ENCODE peak calls at places on chromosomes 6 and 20, in eight cellular contexts. H, Z, O, X, P, Y, M and S are unnamed samples.

GRCh38 chr6:132496519-132497180 is 16.3 kb downstream of the STX7 start:
- DNase-seq in H (no peak), Z (no peak), O (no peak), X (no peak), P (no peak), Y (no peak), M (no peak), S (no peak)

GRCh38 chr6:22036267-22036666 is 260.6 kb downstream of the PRL start:
- DNase-seq in H (no peak), Z (no peak), O (no peak), X (no peak), P (no peak), Y (no peak), M (peak; percentile 74), S (no peak)

GRCh38 chr6:118574051-118574865 is 26.2 kb downstream of the PLN start:
- DNase-seq in H (no peak), Z (no peak), O (no peak), X (no peak), P (no peak), Y (no peak), M (no peak), S (no peak)

GRCh38 chr20:57346477-57346876 is 4.6 kb upstream of the RAE1 start:
- DNase-seq in H (peak; percentile 77), Z (peak; percentile 80), O (peak; percentile 93), X (peak; percentile 79), P (peak; percentile 75), Y (peak; percentile 69), M (peak; percentile 55), S (peak; percentile 29)

GRCh38 chr6:81265106-81265505 is 487.4 kb downstream of the TENT5A start:
- DNase-seq in H (no peak), Z (no peak), O (peak; percentile 64), X (no peak), P (no peak), Y (peak; percentile 46), M (no peak), S (peak; percentile 40)

GRCh38 chr6:106370639-106371038 is 10.1 kb downstream of the CRYBG1 start:
- DNase-seq in H (no peak), Z (no peak), O (no peak), X (no peak), P (no peak), Y (no peak), M (peak; percentile 44), S (no peak)

GRCh38 chr6:157228421-157229218 is 94.7 kb downstream of the TMEM242 start:
- DNase-seq in H (no peak), Z (no peak), O (peak; percentile 85), X (no peak), P (peak; percentile 48), Y (no peak), M (no peak), S (no peak)

GRCh38 chr6:53795254-53795701 is 473 bp downstream of the LRRC1 start:
- DNase-seq in H (peak; percentile 18), Z (no peak), O (no peak), X (peak; percentile 34), P (no peak), Y (peak; percentile 50), M (no peak), S (peak; percentile 50)

GRCh38 chr6:87241304-87241703 is 81.1 kb upstream of the SMIM8 start:
- DNase-seq in H (no peak), Z (no peak), O (no peak), X (no peak), P (no peak), Y (no peak), M (no peak), S (no peak)

GRCh38 chr6:161342039-161342438 is 68.2 kb upstream of the AGPAT4 start:
- DNase-seq in H (no peak), Z (no peak), O (no peak), X (no peak), P (no peak), Y (no peak), M (no peak), S (no peak)

GRCh38 chr20:52226370-52226769 is 34.8 kb upstream of the ZFP64 start:
- DNase-seq in H (no peak), Z (no peak), O (no peak), X (no peak), P (no peak), Y (no peak), M (no peak), S (no peak)

GRCh38 chr6:2970034-2970685 is 1.2 kb downstream of the SERPINB6 start:
- DNase-seq in H (no peak), Z (no peak), O (no peak), X (no peak), P (no peak), Y (no peak), M (no peak), S (no peak)

GRCh38 chr6:41055149-41055548 is 2.1 kb downstream of the APOBEC2 start:
- DNase-seq in H (no peak), Z (no peak), O (no peak), X (no peak), P (no peak), Y (no peak), M (no peak), S (no peak)

GRCh38 chr20:40019510-40019909 is 669.5 kb downstream of the MAFB start:
- DNase-seq in H (no peak), Z (no peak), O (no peak), X (no peak), P (no peak), Y (no peak), M (no peak), S (no peak)

GRCh38 chr6:34338811-34339210 is 53.7 kb downstream of the NUDT3 start:
- DNase-seq in H (no peak), Z (peak; percentile 36), O (no peak), X (no peak), P (no peak), Y (no peak), M (no peak), S (no peak)

GRCh38 chr6:43723737-43724295 is 36.2 kb upstream of the MRPS18A start:
- DNase-seq in H (peak; percentile 58), Z (peak; percentile 91), O (peak; percentile 92), X (peak; percentile 89), P (peak; percentile 69), Y (peak; percentile 79), M (peak; percentile 79), S (peak; percentile 86)

GRCh38 chr20:45963059-45964011 is 8.7 kb downstream of the ZNF335 start:
- DNase-seq in H (no peak), Z (peak; percentile 66), O (peak; percentile 76), X (no peak), P (peak; percentile 27), Y (no peak), M (no peak), S (no peak)

GRCh38 chr20:50691585-50692552 is 527 bp upstream of the RIPOR3 start:
- DNase-seq in H (peak; percentile 58), Z (no peak), O (no peak), X (no peak), P (no peak), Y (no peak), M (no peak), S (no peak)

GRCh38 chr6:162078126-162078525 is 649.4 kb downstream of the PRKN start:
- DNase-seq in H (no peak), Z (no peak), O (no peak), X (no peak), P (no peak), Y (no peak), M (no peak), S (no peak)

GRCh38 chr20:59455392-59456341 is 148.7 kb upstream of the PHACTR3 start:
- DNase-seq in H (no peak), Z (peak; percentile 30), O (no peak), X (peak; percentile 56), P (no peak), Y (no peak), M (peak; percentile 3), S (peak; percentile 19)

GRCh38 chr6:99195986-99196655 is 153.4 kb downstream of the FAXC start:
- DNase-seq in H (no peak), Z (no peak), O (no peak), X (peak; percentile 54), P (no peak), Y (no peak), M (no peak), S (no peak)

GRCh38 chr6:7185561-7185960 is 77.8 kb downstream of the RREB1 start:
- DNase-seq in H (no peak), Z (no peak), O (no peak), X (no peak), P (no peak), Y (no peak), M (no peak), S (no peak)

GRCh38 chr6:139638179-139638872 is 263.9 kb upstream of the CITED2 start:
- DNase-seq in H (no peak), Z (no peak), O (no peak), X (no peak), P (no peak), Y (no peak), M (no peak), S (no peak)

GRCh38 chr20:36852187-36852586 is 23.8 kb upstream of the TLDC2 start:
- DNase-seq in H (no peak), Z (no peak), O (no peak), X (no peak), P (no peak), Y (no peak), M (no peak), S (no peak)
- TF ChIP-seq POLR2A in H (no peak), Z (no peak), O (no peak), X (no peak), P (no peak), Y (no peak), M (no peak), S (no peak)

GRCh38 chr20:327041-327945 is 1.9 kb downstream of the SOX12 start:
- DNase-seq in H (peak; percentile 92), Z (peak; percentile 97), O (peak; percentile 95), X (peak; percentile 84), P (peak; percentile 82), Y (peak; percentile 86), M (peak; percentile 72), S (peak; percentile 76)
- TF ChIP-seq POLR2A in H (peak; percentile 33), Z (peak; percentile 81), O (no peak), X (no peak), P (no peak), Y (no peak), M (no peak), S (peak; percentile 13)

GRCh38 chr6:146770965-146771735 is 172.4 kb downstream of the ADGB start:
- DNase-seq in H (peak; percentile 60), Z (peak; percentile 91), O (peak; percentile 89), X (no peak), P (no peak), Y (peak; percentile 31), M (no peak), S (no peak)
- TF ChIP-seq POLR2A in H (no peak), Z (no peak), O (no peak), X (no peak), P (no peak), Y (no peak), M (no peak), S (no peak)

DNA sequence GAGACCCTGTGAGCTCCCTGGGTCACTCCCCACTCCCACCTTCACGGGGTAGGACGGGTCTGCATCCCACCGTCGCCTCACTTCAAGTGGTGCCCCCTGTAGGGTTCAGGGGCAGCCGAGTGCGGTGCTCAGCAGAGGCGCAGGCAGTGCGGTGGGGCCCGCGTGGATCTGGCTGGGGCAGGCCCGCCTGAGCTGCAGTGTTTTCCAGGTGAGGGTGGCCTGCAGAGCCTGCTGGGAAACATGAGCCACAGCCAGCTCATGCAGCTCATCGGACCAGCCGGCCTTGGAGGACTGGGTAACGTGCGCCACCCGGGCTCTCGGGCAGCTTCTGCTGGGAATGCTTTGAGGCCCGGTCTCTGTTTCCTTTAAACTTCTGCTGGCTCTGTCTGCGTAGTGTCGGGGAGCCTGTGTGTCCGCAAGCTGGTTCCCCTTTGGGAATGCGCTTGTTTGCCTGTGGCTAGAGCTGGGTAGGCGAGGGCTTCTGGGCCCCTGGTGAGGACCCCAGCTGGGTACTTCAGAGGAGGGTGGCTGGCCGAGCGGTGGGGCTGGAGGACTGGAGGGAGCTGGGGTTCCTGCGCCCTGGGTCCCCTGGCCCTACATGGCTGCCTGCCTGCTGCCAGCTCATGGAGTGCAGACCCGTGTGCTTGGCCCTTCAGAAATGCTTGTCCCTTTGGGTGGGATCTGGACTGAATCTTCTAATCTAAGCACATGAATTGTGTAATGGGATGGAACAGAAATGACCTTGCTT is 3.8 kb downstream of the ADRM1 start:
- DNase-seq in H (no peak), Z (no peak), O (no peak), X (no peak), P (no peak), Y (no peak), M (no peak), S (no peak)
- TF ChIP-seq POLR2A in H (no peak), Z (no peak), O (no peak), X (no peak), P (no peak), Y (no peak), M (no peak), S (no peak)